ENCODE peak calls at places on chromosome 18, in five cellular contexts. Y is HCEC 1CT, J is MM.1S, V is GF-D8, H is neural crest cell. L is an unnamed sample.
A peak's percentile ranks its signal among the peaks of the same experiment; 100 is the strongest.

GRCh38 chr18:45974088-45974536 is 7.0 kb upstream of the EPG5 start:
- DNase-seq in Y (peak; percentile 83), J (peak; percentile 71), V (peak; percentile 92), H (peak; percentile 45), L (peak; percentile 84)

GRCh38 chr18:50034029-50034428 is 160.9 kb downstream of the MYO5B start:
- DNase-seq in Y (peak; percentile 4), J (no peak), V (no peak), H (no peak), L (no peak)

GRCh38 chr18:34322365-34323289 is 97.9 kb upstream of the NOL4 start:
- DNase-seq in Y (no peak), J (peak; percentile 53), V (no peak), H (peak; percentile 66), L (peak; percentile 74)

GRCh38 chr18:31610841-31611240 is 19.2 kb downstream of the TTR start:
- DNase-seq in Y (no peak), J (no peak), V (no peak), H (no peak), L (peak; percentile 18)

GRCh38 chr18:48949606-48950535 is 894 bp downstream of the SMAD7 start:
- DNase-seq in Y (peak; percentile 46), J (peak; percentile 58), V (peak; percentile 20), H (peak; percentile 29), L (peak; percentile 71)

GRCh38 chr18:48934400-48934707 is 16.4 kb downstream of the SMAD7 start:
- DNase-seq in Y (no peak), J (no peak), V (no peak), H (no peak), L (peak; percentile 53)

GRCh38 chr18:31876707-31877106 is 66.2 kb downstream of the TRAPPC8 start:
- DNase-seq in Y (no peak), J (no peak), V (no peak), H (no peak), L (no peak)

GRCh38 chr18:35580748-35581534 is 599 bp upstream of the GALNT1 start:
- DNase-seq in Y (peak; percentile 52), J (peak; percentile 75), V (peak; percentile 67), H (peak; percentile 40), L (peak; percentile 72)

GRCh38 chr18:24160086-24160485 is 21.2 kb downstream of the CABYR start:
- DNase-seq in Y (no peak), J (no peak), V (no peak), H (no peak), L (no peak)

GRCh38 chr18:51191139-51191717 is 6.3 kb downstream of the MEX3C start:
- DNase-seq in Y (no peak), J (peak; percentile 50), V (no peak), H (no peak), L (peak; percentile 70)

GRCh38 chr18:57004366-57005121 is 142.3 kb upstream of the BOD1L2 start:
- DNase-seq in Y (peak; percentile 71), J (peak; percentile 61), V (peak; percentile 39), H (no peak), L (no peak)

GRCh38 chr18:74990563-74991081 is 218.3 kb downstream of the PTGR3 start:
- DNase-seq in Y (no peak), J (no peak), V (peak; percentile 40), H (no peak), L (peak; percentile 3)

GRCh38 chr18:23596183-23596582 is 9.9 kb upstream of the NPC1 start:
- DNase-seq in Y (no peak), J (no peak), V (no peak), H (no peak), L (no peak)

GRCh38 chr18:39805218-39805617 is 2149.8 kb upstream of the PIK3C3 start:
- DNase-seq in Y (no peak), J (no peak), V (no peak), H (no peak), L (no peak)

GRCh38 chr18:13364721-13365205 is 146.2 kb downstream of the LDLRAD4 start:
- DNase-seq in Y (no peak), J (no peak), V (no peak), H (no peak), L (no peak)

GRCh38 chr18:23735021-23735464 is 45.8 kb downstream of the LAMA3 start:
- DNase-seq in Y (no peak), J (no peak), V (no peak), H (no peak), L (no peak)

L was measured in NAMALWA.